ENCODE peak calls at places on chromosomes 7 and 10, in six cellular contexts. O is ACHN; H is nucleus accumbens; E is activated naive CD8-positive, alpha-beta T cell treated with anti-CD3 and anti-CD28 coated beads for 36 hours; C is CD4-positive, CD25-positive, alpha-beta regulatory T cell; G is ELF-1. Y is an unnamed sample.

GRCh38 chr10:70778267-70778924 is 6.8 kb downstream of the TBATA start:
- DNase-seq in O (no peak), H (no peak), E (no peak), C (no peak), G (no peak), Y (no peak)

GRCh38 chr7:139681463-139681755 is 96.4 kb downstream of the HIPK2 start:
- DNase-seq in O (peak), H (no peak), E (no peak), C (no peak), G (no peak), Y (no peak)

GRCh38 chr10:43322321-43322720 is 49.1 kb upstream of the FXYD4 start:
- DNase-seq in O (no peak), H (peak), E (no peak), C (no peak), G (no peak), Y (no peak)

GRCh38 chr10:71604324-71605018 is 115.1 kb downstream of the C10orf105 start:
- DNase-seq in O (no peak), H (no peak), E (no peak), C (no peak), G (peak), Y (peak)

GRCh38 chr7:80488406-80488805 is 23.5 kb downstream of the GNAT3 start:
- DNase-seq in O (no peak), H (no peak), E (no peak), C (no peak), G (no peak), Y (no peak)

GRCh38 chr10:109978481-109978880 is 29.3 kb upstream of the ADD3 start:
- DNase-seq in O (peak), H (peak), E (peak), C (peak), G (peak), Y (peak)

GRCh38 chr7:38374507-38374906 is 101.1 kb upstream of the TARP start:
- DNase-seq in O (peak), H (no peak), E (peak), C (peak), G (no peak), Y (peak)

GRCh38 chr10:131700032-131700431 is 200.8 kb upstream of the PPP2R2D start:
- DNase-seq in O (no peak), H (no peak), E (no peak), C (no peak), G (no peak), Y (no peak)

GRCh38 chr10:59708816-59709471 is 706 bp downstream of the SLC16A9 start:
- DNase-seq in O (peak), H (peak), E (peak), C (no peak), G (peak), Y (no peak)